ENCODE peak calls at places on chromosomes 16 and 17, in four cellular contexts. W, P, V and D are unnamed samples.

GRCh38 chr16:4847774-4848587 is 700 bp downstream of the UBN1 start:
- DNase-seq in W (peak; percentile 79), P (peak; percentile 51), V (peak; percentile 20), D (peak; percentile 36)

GRCh38 chr17:62794666-62794971 is 13.5 kb downstream of the MARCHF10 start:
- DNase-seq in P (no peak), W (no peak), V (no peak), D (no peak)

GRCh38 chr16:700684-701584 is 4.7 kb downstream of the FBXL16 start:
- DNase-seq in V (peak; percentile 34), P (peak; percentile 67), W (no peak), D (peak; percentile 54)

GRCh38 chr16:10932959-10933710 is 9.1 kb downstream of the DEXI start:
- DNase-seq in W (peak; percentile 38), V (no peak), P (no peak), D (no peak)

GRCh38 chr17:79838541-79839274 is 532 bp downstream of the CBX4 start:
- DNase-seq in V (peak; percentile 52), W (peak; percentile 82), P (peak; percentile 64), D (peak; percentile 53)

GRCh38 chr17:35664685-35665084 is 66.8 kb upstream of the RASL10B start:
- DNase-seq in P (no peak), V (no peak), W (no peak), D (no peak)

GRCh38 chr17:74180336-74180735 is 23.1 kb upstream of the RPL38 start:
- DNase-seq in V (no peak), P (no peak), W (no peak), D (no peak)

GRCh38 chr17:17919169-17920107 is 52.8 kb downstream of the TOM1L2 start:
- DNase-seq in W (peak; percentile 80), P (peak; percentile 79), V (peak; percentile 66), D (peak; percentile 79)

GRCh38 chr16:50598256-50598894 is 50.2 kb downstream of the NKD1 start:
- DNase-seq in W (no peak), V (no peak), P (no peak), D (no peak)

GRCh38 chr17:32289454-32289853 is 23.8 kb downstream of the RHBDL3 start:
- DNase-seq in P (no peak), W (no peak), V (no peak), D (no peak)

GRCh38 chr16:55494994-55495421 is 13.9 kb upstream of the LPCAT2 start:
- DNase-seq in W (no peak), V (no peak), P (no peak), D (no peak)

GRCh38 chr17:56602292-56603130 is 9.0 kb downstream of the NOG start:
- DNase-seq in P (no peak), W (no peak), V (peak; percentile 60), D (no peak)

GRCh38 chr16:24736758-24737157 is 7.3 kb downstream of the TNRC6A start:
- DNase-seq in V (no peak), W (no peak), P (no peak), D (no peak)

GRCh38 chr17:17994271-17994670 is 21.6 kb downstream of the DRC3 start:
- DNase-seq in W (no peak), V (peak; percentile 15), P (no peak), D (no peak)

GRCh38 chr16:54688339-54688738 is 242.3 kb upstream of the IRX5 start:
- DNase-seq in V (no peak), P (no peak), W (no peak), D (no peak)

GRCh38 chr17:49574945-49575523 is 637 bp upstream of the NXPH3 start:
- DNase-seq in W (peak; percentile 49), P (no peak), V (no peak), D (no peak)

GRCh38 chr16:57985204-57986121 is 14.5 kb upstream of the CNGB1 start:
- DNase-seq in W (no peak), P (peak; percentile 56), V (no peak), D (no peak)

GRCh38 chr16:50668368-50669008 is 12.6 kb downstream of the SNX20 start:
- DNase-seq in V (no peak), P (no peak), W (no peak), D (no peak)

GRCh38 chr16:78353610-78354009 is 254.2 kb downstream of the WWOX start:
- DNase-seq in V (no peak), P (no peak), W (no peak), D (no peak)

GRCh38 chr17:44773140-44773539 is 14.4 kb downstream of the ADAM11 start:
- DNase-seq in P (no peak), V (no peak), W (no peak), D (no peak)

GRCh38 chr16:49500211-49500610 is 126.6 kb downstream of the C16orf78 start:
- DNase-seq in V (no peak), P (no peak), W (no peak), D (no peak)

GRCh38 chr17:9931144-9931543 is 26.1 kb upstream of the RCVRN start:
- DNase-seq in P (no peak), V (no peak), W (no peak), D (no peak)

GRCh38 chr17:9929873-9930272 is 24.8 kb upstream of the RCVRN start:
- DNase-seq in P (no peak), V (no peak), W (no peak), D (no peak)

GRCh38 chr17:9925457-9925856 is 20.4 kb upstream of the RCVRN start:
- DNase-seq in W (no peak), P (no peak), V (no peak), D (no peak)

GRCh38 chr17:9926150-9926804 is 21.2 kb upstream of the RCVRN start:
- DNase-seq in P (no peak), V (no peak), W (no peak), D (no peak)

DNA sequence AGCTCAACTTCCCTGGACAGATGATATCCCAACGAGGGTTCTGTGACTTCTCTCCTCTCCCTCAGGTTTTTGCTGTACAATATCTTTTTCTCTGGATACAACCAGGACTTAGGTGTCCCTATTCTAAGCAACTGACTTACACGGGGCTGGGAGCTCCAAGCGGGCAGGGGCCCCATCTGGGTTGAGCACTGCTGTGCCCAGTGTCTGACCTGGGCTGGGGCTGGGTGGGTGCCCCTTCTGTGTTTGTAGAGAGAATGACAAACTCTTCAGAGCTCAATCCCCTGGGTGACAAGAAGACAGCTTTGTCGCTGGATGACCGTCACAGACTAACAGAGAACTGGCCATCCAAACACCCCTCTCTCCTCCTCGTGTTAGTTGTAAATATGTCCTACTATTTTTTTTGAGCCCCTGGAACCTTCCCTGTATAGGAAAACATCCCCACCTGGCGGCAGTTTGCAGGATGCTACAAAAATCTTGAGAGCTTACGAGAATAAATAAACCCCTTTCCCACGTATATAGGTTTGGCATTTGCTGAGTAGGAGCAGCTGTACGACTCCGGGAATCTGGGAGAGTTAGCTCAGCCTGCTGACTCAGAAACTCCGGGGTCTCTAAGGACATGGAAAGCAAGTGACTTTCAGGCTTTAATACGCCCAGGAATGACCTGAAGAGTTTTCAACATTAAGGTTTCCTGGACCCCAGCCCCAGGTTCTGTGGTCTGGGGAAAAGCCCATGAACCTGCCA is 23.7 kb upstream of the RCVRN start:
- DNase-seq in W (no peak), P (no peak), V (no peak), D (no peak)
- TF ChIP-seq CTCF in W (peak; percentile 25), P (peak; percentile 31), V (no peak), D (no peak)

GRCh38 chr16:14199199-14199598 is 128.1 kb downstream of the MRTFB start:
- DNase-seq in W (no peak), P (no peak), V (no peak), D (no peak)

GRCh38 chr16:14199624-14200023 is 128.5 kb downstream of the MRTFB start:
- DNase-seq in W (no peak), P (no peak), V (no peak), D (no peak)

GRCh38 chr16:14202095-14202494 is 131.0 kb downstream of the MRTFB start:
- DNase-seq in W (no peak), P (no peak), V (no peak), D (no peak)

GRCh38 chr16:14205666-14206065 is 134.5 kb downstream of the MRTFB start:
- DNase-seq in V (no peak), P (no peak), W (no peak), D (peak; percentile 24)

GRCh38 chr16:14202697-14203096 is 131.6 kb downstream of the MRTFB start:
- DNase-seq in W (no peak), V (no peak), P (no peak), D (no peak)
- TF ChIP-seq CTCF in W (peak; percentile 42), V (no peak), P (peak; percentile 28), D (no peak)

DNA sequence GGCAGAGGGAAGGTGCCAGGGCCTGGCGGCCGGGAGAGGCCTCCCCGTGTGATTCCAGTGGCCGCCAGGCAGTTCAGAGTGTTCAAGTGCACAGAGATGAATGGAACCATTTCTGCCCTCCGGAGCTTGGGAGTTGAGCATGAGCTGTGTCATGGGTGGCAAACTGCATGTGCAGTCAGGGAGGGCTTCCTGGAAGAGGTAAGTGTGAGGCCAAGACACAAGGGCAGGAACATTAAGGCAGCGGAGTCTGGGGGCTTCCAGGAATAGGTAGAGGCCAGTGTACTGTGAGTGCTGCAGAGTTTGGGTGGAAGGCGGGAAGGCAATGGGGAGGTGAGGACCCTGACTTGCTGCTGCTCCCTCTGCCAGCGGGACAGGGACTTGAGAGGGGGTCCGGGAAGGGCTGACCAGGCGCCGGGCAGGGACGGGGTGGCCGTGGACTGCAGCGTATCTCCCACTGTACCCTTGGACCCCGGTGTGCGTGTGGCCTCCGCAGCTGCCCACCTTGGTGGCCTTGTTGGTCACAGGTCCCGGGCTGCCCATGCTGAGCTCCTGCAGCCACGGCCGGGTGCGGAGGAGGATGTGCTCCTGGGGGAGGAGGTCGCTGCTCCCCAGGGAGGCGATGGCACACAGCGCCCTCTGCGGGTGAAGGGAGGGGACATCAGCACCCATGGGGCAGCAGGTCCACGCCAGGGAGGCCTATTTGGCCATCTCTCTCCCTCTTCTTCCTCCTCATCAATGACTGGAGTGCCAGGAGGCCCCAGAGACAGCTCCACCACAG is 7.5 kb upstream of the CEP131 start:
- DNase-seq in V (no peak), W (no peak), P (peak; percentile 72), D (no peak)
- TF ChIP-seq CTCF in V (no peak), W (peak; percentile 22), P (peak; percentile 62), D (peak; percentile 34)

GRCh38 chr17:9850151-9850550 is 24.4 kb downstream of the GLP2R start:
- DNase-seq in W (no peak), P (no peak), V (no peak), D (no peak)

GRCh38 chr17:9859781-9860180 is 34.1 kb downstream of the GLP2R start:
- DNase-seq in V (no peak), P (no peak), W (no peak), D (no peak)

GRCh38 chr17:9854255-9854654 is 28.5 kb downstream of the GLP2R start:
- DNase-seq in W (no peak), P (no peak), V (no peak), D (no peak)
- TF ChIP-seq CTCF in W (no peak), P (no peak), V (no peak), D (no peak)

GRCh38 chr16:8649829-8650554 is 24.4 kb upstream of the ABAT start:
- DNase-seq in W (no peak), V (no peak), P (no peak), D (no peak)

GRCh38 chr16:8660841-8661301 is 13.5 kb upstream of the ABAT start:
- DNase-seq in P (peak; percentile 74), V (peak; percentile 33), W (peak; percentile 75), D (peak; percentile 60)

GRCh38 chr16:8656376-8656775 is 18.0 kb upstream of the ABAT start:
- DNase-seq in W (no peak), P (no peak), V (no peak), D (no peak)

GRCh38 chr16:8655184-8655717 is 19.2 kb upstream of the ABAT start:
- DNase-seq in V (no peak), W (no peak), P (peak; percentile 57), D (peak; percentile 58)
- TF ChIP-seq CTCF in V (peak; percentile 37), W (peak; percentile 50), P (peak; percentile 68), D (peak; percentile 35)